ENCODE peak calls at places on chromosomes 7 and 10, in five cellular contexts. R, D, H, S and G are unnamed samples.

GRCh38 chr10:97686301-97686961 is 610 bp downstream of the AVPI1 start:
- DNase-seq in R (no peak), D (no peak), H (no peak), S (no peak), G (no peak)

GRCh38 chr10:108184129-108184528 is 1019.6 kb upstream of the SORCS1 start:
- DNase-seq in R (no peak), D (no peak), H (no peak), S (no peak), G (no peak)

GRCh38 chr10:124418726-124419501 is at the start of gene OAT:
- DNase-seq in R (peak), D (peak), H (peak), S (peak), G (peak)

GRCh38 chr10:3871424-3871996 is 86.5 kb upstream of the KLF6 start:
- DNase-seq in R (no peak), D (no peak), H (no peak), S (no peak), G (no peak)

GRCh38 chr7:84237533-84238173 is 43.1 kb upstream of the SEMA3A start:
- DNase-seq in R (peak), D (peak), H (no peak), S (no peak), G (no peak)

GRCh38 chr7:131293018-131293417 is 34.7 kb upstream of the MKLN1 start:
- DNase-seq in R (peak), D (no peak), H (no peak), S (peak), G (no peak)

GRCh38 chr7:143325215-143325614 is 9.3 kb downstream of the CLCN1 start:
- DNase-seq in R (peak), D (peak), H (no peak), S (no peak), G (no peak)

GRCh38 chr7:25171071-25171470 is 46.0 kb upstream of the CYCS start:
- DNase-seq in R (no peak), D (no peak), H (no peak), S (no peak), G (no peak)

GRCh38 chr7:55285665-55286064 is 79.5 kb upstream of the LANCL2 start:
- DNase-seq in R (no peak), D (no peak), H (no peak), S (no peak), G (no peak)

GRCh38 chr10:118840071-118840775 is 85.5 kb upstream of the CACUL1 start:
- DNase-seq in R (no peak), D (peak), H (no peak), S (no peak), G (no peak)

GRCh38 chr10:51808187-51808586 is 108.8 kb upstream of the CSTF2T start:
- DNase-seq in R (no peak), D (no peak), H (no peak), S (no peak), G (no peak)

GRCh38 chr10:1598393-1599153 is 138.8 kb downstream of the ADARB2 start:
- DNase-seq in R (no peak), D (no peak), H (no peak), S (no peak), G (no peak)

GRCh38 chr7:119270644-119271043 is 1002.3 kb upstream of the KCND2 start:
- DNase-seq in R (no peak), D (no peak), H (no peak), S (no peak), G (no peak)

GRCh38 chr10:120221873-120222485 is 235.0 kb upstream of the PLPP4 start:
- DNase-seq in R (no peak), D (peak), H (peak), S (no peak), G (no peak)

GRCh38 chr7:105951597-105951996 is 11.5 kb upstream of the CDHR3 start:
- DNase-seq in R (no peak), D (no peak), H (no peak), S (no peak), G (no peak)

GRCh38 chr10:127649642-127650041 is 87.3 kb upstream of the FOXI2 start:
- DNase-seq in R (no peak), D (no peak), H (peak), S (no peak), G (no peak)

GRCh38 chr7:81173766-81174281 is 255.0 kb upstream of the SEMA3C start:
- DNase-seq in R (peak), D (no peak), H (no peak), S (no peak), G (no peak)

GRCh38 chr10:76942556-76943416 is 694.8 kb downstream of the KCNMA1 start:
- DNase-seq in R (peak), D (no peak), H (peak), S (no peak), G (no peak)

GRCh38 chr7:112485766-112486165 is 5.0 kb downstream of the LSMEM1 start:
- DNase-seq in R (no peak), D (no peak), H (no peak), S (no peak), G (no peak)
- H3K4me3 ChIP-seq in R (no peak), D (no peak), H (no peak), S (no peak), G (no peak)

GRCh38 chr7:128344431-128344774 is 695 bp upstream of the RBM28 start:
- DNase-seq in R (no peak), D (no peak), H (no peak), S (no peak), G (no peak)

GRCh38 chr7:128351296-128352123 is 7.8 kb upstream of the RBM28 start:
- DNase-seq in R (no peak), D (no peak), H (peak), S (peak), G (no peak)

GRCh38 chr7:128349121-128349825 is 5.6 kb upstream of the RBM28 start:
- DNase-seq in R (no peak), D (no peak), H (peak), S (no peak), G (no peak)

GRCh38 chr7:128350708-128351295 is 7.1 kb upstream of the RBM28 start:
- DNase-seq in R (no peak), D (no peak), H (peak), S (peak), G (no peak)

GRCh38 chr7:128347573-128348147 is 4.0 kb upstream of the RBM28 start:
- DNase-seq in R (peak), D (peak), H (peak), S (peak), G (no peak)
- TF ChIP-seq CTCF in R (peak), D (peak), H (peak), S (peak), G (peak)

GRCh38 chr7:75906991-75907667 is 7.8 kb upstream of the POR start:
- DNase-seq in R (no peak), D (no peak), H (no peak), S (no peak), G (no peak)

GRCh38 chr7:75909521-75910132 is 5.3 kb upstream of the POR start:
- DNase-seq in R (no peak), D (no peak), H (no peak), S (no peak), G (no peak)

GRCh38 chr7:75900617-75901315 is 14.2 kb upstream of the POR start:
- DNase-seq in R (no peak), D (no peak), H (no peak), S (no peak), G (no peak)

DNA sequence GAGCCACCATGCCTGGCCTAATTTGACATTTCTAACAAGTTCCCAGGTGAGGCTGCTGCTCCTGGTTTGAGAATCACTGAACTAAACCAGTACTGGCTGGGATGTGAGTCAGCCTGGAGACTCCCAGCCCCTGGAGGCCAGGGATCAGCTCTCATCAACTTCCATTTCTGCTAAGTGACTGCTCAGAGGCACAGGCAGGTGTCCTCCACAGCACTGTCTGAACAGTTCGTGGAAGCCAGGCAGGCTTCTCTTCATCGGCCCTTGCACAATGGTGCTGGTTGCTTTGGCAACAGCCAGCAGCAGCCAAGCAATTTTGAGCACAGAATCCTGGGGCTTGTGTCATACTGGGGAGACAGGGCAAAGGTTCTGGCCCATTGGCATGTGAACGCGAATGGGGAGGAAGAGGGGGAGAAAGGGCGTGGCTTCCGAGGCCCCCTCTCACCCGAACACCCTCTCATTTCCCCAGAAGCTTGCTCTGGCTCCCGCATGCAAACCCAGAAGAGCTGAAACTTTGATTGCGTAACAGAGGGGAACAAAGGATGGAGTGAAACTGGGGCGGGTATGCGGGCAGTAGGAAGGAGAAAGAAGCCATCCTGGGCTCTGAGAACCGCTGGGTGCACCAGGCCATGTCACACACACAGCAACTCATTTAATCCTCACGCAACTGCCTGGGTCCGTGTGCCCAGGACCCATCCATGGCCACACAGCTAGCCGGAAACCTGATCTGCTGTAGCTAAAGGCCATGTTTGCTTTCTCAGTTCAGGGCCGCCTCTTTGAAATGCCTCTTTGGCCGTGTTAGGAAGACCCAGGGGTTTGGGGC is 9.0 kb upstream of the POR start:
- DNase-seq in R (peak), D (peak), H (no peak), S (peak), G (peak)
- H3K4me3 ChIP-seq in R (no peak), D (no peak), H (no peak), S (no peak), G (no peak)

GRCh38 chr7:146116452-146117219 is at the start of gene CNTNAP2:
- DNase-seq in R (no peak), D (no peak), H (peak), S (peak), G (no peak)

GRCh38 chr7:146123715-146124114 is 7.1 kb downstream of the CNTNAP2 start:
- DNase-seq in R (no peak), D (no peak), H (no peak), S (no peak), G (no peak)

GRCh38 chr7:146115665-146116451 is 743 bp upstream of the CNTNAP2 start:
- DNase-seq in R (no peak), D (no peak), H (peak), S (peak), G (no peak)

DNA sequence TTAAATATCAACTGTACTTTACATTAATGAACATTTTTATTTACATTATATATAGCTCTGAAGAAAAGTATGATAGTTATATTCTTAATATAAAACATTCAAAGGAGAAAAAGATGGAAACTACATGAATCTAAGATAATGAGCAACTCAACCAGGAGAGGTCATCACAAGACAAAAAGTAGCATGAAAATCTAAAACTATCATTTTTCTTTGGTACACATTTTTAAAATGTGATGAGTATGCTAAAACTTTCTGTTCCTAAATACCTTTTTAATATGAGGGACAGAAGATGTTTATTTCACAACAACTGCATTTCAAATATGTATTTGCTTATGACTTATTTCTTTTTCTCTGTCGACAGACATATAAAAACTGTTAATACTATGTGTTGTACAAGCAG is 2.4 kb downstream of the CNTNAP2 start:
- DNase-seq in R (no peak), D (no peak), H (peak), S (no peak), G (no peak)
- TF ChIP-seq CTCF in R (no peak), D (no peak), H (peak), S (no peak), G (no peak)

DNA sequence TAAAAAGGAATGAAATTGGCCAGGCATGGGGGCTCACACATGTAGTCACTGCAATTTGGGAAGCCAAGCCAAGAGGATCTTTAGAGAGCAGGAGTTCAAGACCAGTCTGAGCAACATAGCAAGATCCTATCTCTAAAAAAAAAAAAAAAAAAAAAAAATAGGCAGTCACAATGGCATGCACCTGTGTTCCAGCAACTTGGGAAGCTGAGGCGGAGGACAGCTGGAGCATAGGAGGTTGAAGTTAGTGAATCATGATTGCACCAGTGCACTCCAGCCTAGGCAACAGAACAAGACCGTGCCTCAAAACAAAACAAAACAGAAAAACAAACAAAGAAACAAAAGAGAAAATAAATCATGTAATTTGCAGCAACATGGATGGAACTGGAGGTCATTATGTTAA is 33.7 kb upstream of the BICC1 start:
- DNase-seq in R (no peak), D (no peak), H (no peak), S (no peak), G (no peak)
- H3K4me3 ChIP-seq in R (no peak), D (no peak), H (no peak), S (no peak), G (no peak)